ENCODE peak calls at places on chromosome 21, in four cellular contexts. Q, Z, T and A are unnamed samples.

GRCh38 chr21:40901690-40902089 is 54.7 kb upstream of the DSCAM start:
- DNase-seq in Q (no peak), Z (no peak), T (no peak), A (no peak)

GRCh38 chr21:45930792-45931191 is 50.8 kb upstream of the COL6A1 start:
- DNase-seq in Q (no peak), Z (no peak), T (no peak), A (no peak)

GRCh38 chr21:14995695-14996490 is 68.9 kb downstream of the NRIP1 start:
- DNase-seq in Q (no peak), Z (no peak), T (peak), A (no peak)

GRCh38 chr21:44892536-44893277 is 19.2 kb upstream of the PTTG1IP start:
- DNase-seq in Q (peak), Z (peak), T (no peak), A (peak)

GRCh38 chr21:42343556-42343955 is 7.2 kb downstream of the TFF2 start:
- DNase-seq in Q (no peak), Z (no peak), T (no peak), A (no peak)

GRCh38 chr21:26273686-26274313 is 103.2 kb upstream of the APP start:
- DNase-seq in Q (no peak), Z (no peak), T (no peak), A (no peak)

GRCh38 chr21:32803651-32804050 is 32.1 kb upstream of the PAXBP1 start:
- DNase-seq in Q (no peak), Z (no peak), T (peak), A (no peak)

GRCh38 chr21:42609806-42610205 is 43.6 kb upstream of the PDE9A start:
- DNase-seq in Q (peak), Z (no peak), T (no peak), A (peak)